ENCODE peak calls at places on chromosomes 16 and 17, in five cellular contexts. V is IMR-90, G is neuronal stem cell, M is H9, U is mesenchymal stem cell. L is an unnamed sample.
A peak's percentile ranks its signal among the peaks of the same experiment; 100 is the strongest.

GRCh38 chr17:39636927-39637736 is at the start of gene STARD3:
- DNase-seq in V (peak; percentile 82), G (peak; percentile 81), M (peak; percentile 97), U (peak; percentile 88), L (peak; percentile 93)

GRCh38 chr16:46996391-46996790 is 22.9 kb upstream of the DNAJA2 start:
- DNase-seq in G (no peak), M (peak; percentile 43), V (no peak), U (no peak), L (no peak)

GRCh38 chr16:64254443-64255367 is 867.2 kb downstream of the CDH11 start:
- DNase-seq in G (no peak), V (no peak), M (no peak), U (no peak), L (no peak)

GRCh38 chr16:4767872-4768548 is 1.0 kb upstream of the ZNF500 start:
- DNase-seq in M (no peak), G (no peak), V (peak; percentile 13), U (peak; percentile 68), L (no peak)

GRCh38 chr16:89958068-89958467 is 9.5 kb downstream of the DEF8 start:
- DNase-seq in U (peak; percentile 32), V (peak; percentile 11), M (peak; percentile 90), G (no peak), L (peak; percentile 74)

GRCh38 chr17:78329263-78330059 is 30.4 kb downstream of the SOCS3 start:
- DNase-seq in G (no peak), U (peak; percentile 85), V (peak; percentile 77), M (no peak), L (no peak)

GRCh38 chr16:77157773-77158172 is 33.2 kb upstream of the MON1B start:
- DNase-seq in G (no peak), M (no peak), U (no peak), V (no peak), L (no peak)

GRCh38 chr16:76386784-76387183 is 109.6 kb downstream of the CNTNAP4 start:
- DNase-seq in M (no peak), G (no peak), U (peak; percentile 36), V (no peak), L (no peak)

GRCh38 chr16:50677351-50677750 is 3.8 kb downstream of the SNX20 start:
- DNase-seq in U (no peak), V (no peak), G (no peak), M (peak; percentile 45), L (no peak)

GRCh38 chr16:50679676-50680555 is 1.2 kb downstream of the SNX20 start:
- DNase-seq in V (no peak), U (no peak), M (no peak), G (no peak), L (no peak)

GRCh38 chr16:50680907-50681885 is at the start of gene SNX20:
- DNase-seq in V (no peak), U (no peak), M (no peak), G (no peak), L (no peak)

GRCh38 chr16:50679266-50679665 is 1.8 kb downstream of the SNX20 start:
- DNase-seq in G (no peak), M (no peak), U (no peak), V (no peak), L (no peak)

GRCh38 chr16:50680556-50680893 is 587 bp downstream of the SNX20 start:
- DNase-seq in V (no peak), U (no peak), G (no peak), M (no peak), L (no peak)
- H2BK120ac ChIP-seq in V (no peak overlapping the region), U (no peak overlapping the region), G (no peak overlapping the region), M (no peak overlapping the region), L (no peak overlapping the region)

GRCh38 chr17:76713765-76714164 is 3.0 kb upstream of the MXRA7 start:
- DNase-seq in V (no peak), M (no peak), G (no peak), U (no peak), L (no peak)

GRCh38 chr17:76707985-76708807 is 2.6 kb downstream of the MXRA7 start:
- DNase-seq in G (peak; percentile 72), U (peak; percentile 49), M (peak; percentile 93), V (no peak), L (peak; percentile 92)

GRCh38 chr17:76706817-76707216 is 3.9 kb downstream of the MXRA7 start:
- DNase-seq in M (no peak), G (no peak), U (no peak), V (no peak), L (no peak)

GRCh38 chr17:76710863-76711611 is at the start of gene MXRA7:
- DNase-seq in V (peak; percentile 61), G (peak; percentile 53), U (peak; percentile 74), M (peak; percentile 86), L (peak; percentile 63)

GRCh38 chr17:76709077-76709950 is 1.5 kb downstream of the MXRA7 start:
- DNase-seq in V (peak; percentile 99), M (peak; percentile 65), U (peak; percentile 99), G (peak; percentile 78), L (peak; percentile 89)
- H2BK120ac ChIP-seq in V (peak overlapping the region; percentile 94), M (no peak overlapping the region), U (peak overlapping the region; percentile 44), G (peak overlapping the region; percentile 29), L (no peak overlapping the region)

DNA sequence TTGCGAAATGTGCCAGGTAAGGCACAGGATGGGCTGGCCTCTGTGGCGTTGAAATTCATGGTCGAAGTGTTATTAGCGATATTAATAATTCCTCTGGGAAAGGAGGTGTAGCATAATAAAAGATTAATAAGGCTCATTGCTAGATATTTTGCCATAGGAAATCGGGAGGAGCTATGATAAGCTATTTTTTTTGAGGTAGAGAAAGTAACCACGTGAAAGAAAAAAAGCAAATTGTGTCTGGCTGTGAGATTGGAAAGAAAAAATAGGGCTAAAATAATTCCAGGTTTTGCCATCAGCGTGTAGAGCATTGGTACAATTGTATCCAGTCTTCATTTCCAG is 1.0 kb downstream of the TANC2 start:
- DNase-seq in M (no peak), U (no peak), G (no peak), V (no peak), L (no peak)
- H2BK120ac ChIP-seq in M (no peak overlapping the region), U (no peak overlapping the region), G (no peak overlapping the region), V (peak overlapping the region; percentile 15), L (no peak overlapping the region)

GRCh38 chr16:575354-576196 is 5.8 kb downstream of the PIGQ start:
- DNase-seq in V (no peak), U (no peak), G (no peak), M (no peak), L (no peak)

GRCh38 chr16:578232-578869 is 8.6 kb downstream of the PIGQ start:
- DNase-seq in U (no peak), G (no peak), V (no peak), M (no peak), L (no peak)

GRCh38 chr16:576823-577201 is 7.0 kb downstream of the PIGQ start:
- DNase-seq in U (no peak), G (no peak), V (no peak), M (peak; percentile 73), L (peak; percentile 58)

GRCh38 chr16:577796-578195 is 8.0 kb downstream of the PIGQ start:
- DNase-seq in V (no peak), U (no peak), M (no peak), G (no peak), L (no peak)

DNA sequence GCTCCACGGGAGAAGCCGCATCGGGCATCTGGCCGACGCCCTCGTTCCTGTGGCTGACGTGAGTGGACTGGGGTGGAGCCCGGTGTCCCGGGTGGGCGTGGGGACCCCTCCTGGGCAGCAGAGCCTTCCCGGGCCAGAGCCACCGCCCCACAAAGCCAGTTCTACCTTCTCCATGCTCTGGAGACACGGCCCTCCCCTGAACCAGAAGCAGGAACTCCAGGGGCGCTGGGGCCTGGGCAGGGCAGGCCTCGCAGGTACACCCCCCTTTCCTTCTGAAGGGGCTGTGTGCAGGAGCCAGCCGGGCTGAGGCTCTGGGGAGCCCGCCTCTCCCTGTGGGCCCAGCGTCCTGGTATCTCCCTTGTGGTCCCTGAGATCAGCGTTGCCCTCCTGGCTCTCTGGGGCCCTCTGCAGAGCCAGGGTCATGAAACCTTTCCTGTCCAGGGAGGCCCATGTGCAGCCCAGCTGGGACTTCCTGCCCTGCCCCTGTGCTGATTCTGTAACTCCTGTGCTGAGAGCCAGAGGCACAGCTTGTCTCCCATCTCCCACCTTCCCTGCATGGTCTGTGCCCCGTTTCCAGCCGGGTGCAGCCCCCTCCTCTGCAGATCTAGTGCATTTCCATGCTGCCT is 6.5 kb downstream of the PIGQ start:
- DNase-seq in V (no peak), M (no peak), U (no peak), G (no peak), L (no peak)
- H2BK120ac ChIP-seq in V (no peak overlapping the region), M (no peak overlapping the region), U (no peak overlapping the region), G (no peak overlapping the region), L (no peak overlapping the region)

GRCh38 chr17:68378202-68379149 is 78.8 kb downstream of the WIPI1 start:
- DNase-seq in U (peak; percentile 100), G (no peak), M (peak; percentile 66), V (peak; percentile 94), L (peak; percentile 94)
- H2BK120ac ChIP-seq in U (peak overlapping the region; percentile 98), G (no peak overlapping the region), M (no peak overlapping the region), V (peak overlapping the region; percentile 89), L (no peak overlapping the region)

GRCh38 chr16:30063278-30063892 is 2.2 kb upstream of the ALDOA start:
- DNase-seq in M (no peak), V (no peak), U (no peak), G (no peak), L (no peak)
- H2BK120ac ChIP-seq in M (no peak overlapping the region), V (peak overlapping the region; percentile 98), U (peak overlapping the region; percentile 8), G (no peak overlapping the region), L (no peak overlapping the region)

GRCh38 chr16:53090591-53091507 is 36.1 kb downstream of the CHD9 start:
- DNase-seq in U (peak; percentile 57), V (peak; percentile 98), G (no peak), M (no peak), L (peak; percentile 74)
- H2BK120ac ChIP-seq in U (peak overlapping the region; percentile 24), V (peak overlapping the region; percentile 81), G (no peak overlapping the region), M (no peak overlapping the region), L (no peak overlapping the region)

DNA sequence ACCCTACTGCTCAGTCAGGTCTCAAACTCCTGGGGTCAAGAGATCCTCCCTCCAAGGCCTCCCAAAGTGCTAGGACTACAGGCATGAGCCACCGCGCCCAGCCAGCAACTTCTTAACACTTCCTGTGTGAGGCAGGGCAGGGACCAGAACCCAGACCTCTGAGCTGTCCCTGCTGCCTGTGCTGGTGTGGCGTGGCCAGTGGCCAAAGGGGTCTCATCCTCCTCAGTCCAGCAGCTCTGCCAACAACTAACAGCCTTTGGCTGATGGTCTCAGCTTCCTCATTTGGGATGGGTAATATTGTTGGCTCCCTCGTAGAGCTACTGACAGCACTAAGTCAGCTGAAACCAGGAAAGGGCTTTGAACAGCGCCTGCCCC is 1.4 kb upstream of the LLGL1 start:
- DNase-seq in M (peak; percentile 75), V (no peak), G (no peak), U (no peak), L (no peak)
- H2BK120ac ChIP-seq in M (no peak overlapping the region), V (peak overlapping the region; percentile 19), G (peak overlapping the region; percentile 1), U (peak overlapping the region; percentile 76), L (no peak overlapping the region)

L was measured in mesendoderm.